ENCODE peak calls at places on chromosomes 11 and 22, in five cellular contexts. P is fibroblast of lung, L is NCI-H187, Z is neural crest cell, J is foreskin melanocyte. W is an unnamed sample.

GRCh38 chr22:41928416-41929157 is 2.0 kb upstream of the TNFRSF13C start:
- DNase-seq in L (no peak), P (no peak), J (no peak), Z (no peak), W (no peak)

GRCh38 chr11:65791719-65792213 is 4.9 kb downstream of the OVOL1 start:
- DNase-seq in Z (no peak), J (no peak), L (no peak), P (no peak), W (no peak)

GRCh38 chr11:117218133-117218915 is 13.5 kb downstream of the PCSK7 start:
- DNase-seq in L (no peak), Z (no peak), P (peak), J (no peak), W (peak)

GRCh38 chr11:113728814-113729213 is 22.7 kb upstream of the TMPRSS5 start:
- DNase-seq in Z (no peak), L (no peak), P (no peak), J (no peak), W (no peak)

GRCh38 chr11:111185259-111185658 is 60.3 kb upstream of the POU2AF2 start:
- DNase-seq in L (no peak), Z (no peak), P (no peak), J (no peak), W (no peak)

GRCh38 chr11:111737877-111738205 is 28.3 kb downstream of the PPP2R1B start:
- DNase-seq in P (no peak), J (no peak), L (no peak), Z (no peak), W (no peak)

GRCh38 chr22:46462726-46463371 is 74.6 kb downstream of the CELSR1 start:
- DNase-seq in L (no peak), J (no peak), Z (no peak), P (no peak), W (no peak)

GRCh38 chr11:119108151-119108856 is 1.2 kb downstream of the C2CD2L start:
- DNase-seq in J (no peak), L (no peak), Z (no peak), P (no peak), W (no peak)

GRCh38 chr11:120079750-120080610 is 57.9 kb downstream of the TRIM29 start:
- DNase-seq in Z (no peak), J (no peak), P (no peak), L (no peak), W (no peak)

GRCh38 chr22:21445437-21446127 is 21.6 kb upstream of the TMEM191C start:
- DNase-seq in J (no peak), P (no peak), Z (no peak), L (no peak), W (no peak)

GRCh38 chr22:36900880-36901279 is 12.5 kb upstream of the CSF2RB start:
- DNase-seq in L (no peak), J (no peak), P (no peak), Z (no peak), W (no peak)

GRCh38 chr11:77278595-77279506 is 22.6 kb downstream of the GDPD4 start:
- DNase-seq in P (no peak), L (no peak), Z (no peak), J (no peak), W (no peak)

GRCh38 chr11:124844664-124845079 is 20.6 kb upstream of the ROBO3 start:
- DNase-seq in P (no peak), Z (no peak), J (no peak), L (no peak), W (peak)

GRCh38 chr22:25895678-25896077 is 153.7 kb downstream of the MYO18B start:
- DNase-seq in J (no peak), Z (no peak), L (no peak), P (no peak), W (no peak)

GRCh38 chr11:81966340-81966739 is 767.3 kb downstream of the FAM181B start:
- DNase-seq in L (no peak), Z (no peak), P (no peak), J (no peak), W (no peak)

GRCh38 chr11:47325271-47326041 is 27.0 kb downstream of the MYBPC3 start:
- DNase-seq in Z (no peak), J (no peak), P (no peak), L (no peak), W (no peak)

GRCh38 chr11:60165946-60166345 is 16.9 kb downstream of the MS4A6A start:
- DNase-seq in Z (no peak), L (no peak), J (no peak), P (no peak), W (no peak)

GRCh38 chr11:44574620-44575287 is 9.3 kb downstream of the CD82 start:
- DNase-seq in P (peak), Z (no peak), L (no peak), J (peak), W (no peak)

GRCh38 chr11:118401880-118402590 is 629 bp downstream of the ATP5MG start:
- DNase-seq in P (peak), L (no peak), J (peak), Z (no peak), W (no peak)

GRCh38 chr22:42500164-42500835 is 19.3 kb downstream of the RRP7A start:
- DNase-seq in J (peak), P (peak), L (peak), Z (peak), W (no peak)

GRCh38 chr11:68946416-68947090 is 34.2 kb downstream of the MRGPRD start:
- DNase-seq in Z (no peak), L (no peak), J (peak), P (peak), W (no peak)

GRCh38 chr22:41478891-41479521 is 10.1 kb downstream of the ACO2 start:
- DNase-seq in Z (no peak), L (no peak), P (peak), J (peak), W (no peak)

GRCh38 chr11:102148059-102148458 is 37.8 kb downstream of the YAP1 start:
- DNase-seq in P (no peak), L (no peak), J (no peak), Z (no peak), W (no peak)

GRCh38 chr11:131601586-131601985 is 231.2 kb downstream of the NTM start:
- DNase-seq in J (peak), L (no peak), P (peak), Z (no peak), W (no peak)

GRCh38 chr11:12303431-12304149 is 73.8 kb upstream of the PARVA start:
- DNase-seq in Z (no peak), J (no peak), L (no peak), P (peak), W (no peak)

GRCh38 chr11:3370268-3370870 is 8.6 kb downstream of the ZNF195 start:
- DNase-seq in L (no peak), Z (no peak), P (no peak), J (no peak), W (no peak)

GRCh38 chr11:66593303-66593635 is 284 bp downstream of the CCS start:
- DNase-seq in L (no peak), Z (peak), P (no peak), J (no peak), W (no peak)